ENCODE peak calls at places on chromosome 3, in seven cellular contexts. R is T-helper 9 cell; T is NCI-H2227 treated with DMSO at 0.1 percent for 48 hours; E is stimulated activated effector memory CD8-positive, alpha-beta T cell treated with anti-CD3 and anti-CD28 coated beads, Interleukin-12 subunit alpha, Interleukin-12 subunit beta, amount 100 ng/mL, for 72 hours; X is midbrain; A is ACHN; L is hypothalamus. V is an unnamed sample.

GRCh38 chr3:22988566-22988965 is 214.6 kb upstream of the UBE2E2 start:
- DNase-seq in R (no peak), T (no peak), E (no peak), X (no peak), A (peak; percentile 87), L (no peak), V (no peak)

GRCh38 chr3:43855674-43856299 is 165.0 kb downstream of the ABHD5 start:
- DNase-seq in R (no peak), T (no peak), E (peak; percentile 55), X (peak; percentile 43), A (peak; percentile 67), L (peak; percentile 60), V (no peak)

GRCh38 chr3:52774066-52774713 is 3.2 kb upstream of the ITIH1 start:
- DNase-seq in R (no peak), T (no peak), E (no peak), X (no peak), A (no peak), L (no peak), V (no peak)

GRCh38 chr3:123642182-123642956 is 57.5 kb upstream of the HACD2 start:
- DNase-seq in R (peak; percentile 24), T (peak; percentile 70), E (peak; percentile 78), X (peak; percentile 79), A (peak; percentile 82), L (peak; percentile 66), V (no peak)

GRCh38 chr3:138197058-138197457 is 10.0 kb downstream of the ARMC8 start:
- DNase-seq in R (no peak), T (peak; percentile 5), E (no peak), X (no peak), A (peak; percentile 17), L (peak; percentile 16), V (no peak)

GRCh38 chr3:108001457-108001856 is 89.4 kb downstream of the CD47 start:
- DNase-seq in R (no peak), T (no peak), E (no peak), X (no peak), A (no peak), L (no peak), V (no peak)

GRCh38 chr3:52253314-52254260 is 8.0 kb downstream of the PPM1M start:
- DNase-seq in R (peak; percentile 71), T (no peak), E (peak; percentile 89), X (peak; percentile 9), A (no peak), L (peak; percentile 30), V (peak; percentile 84)

GRCh38 chr3:11074007-11074406 is 80.3 kb upstream of the HRH1 start:
- DNase-seq in R (no peak), T (no peak), E (no peak), X (no peak), A (no peak), L (no peak), V (no peak)

GRCh38 chr3:50611464-50612233 is at the start of gene CISH:
- DNase-seq in R (peak; percentile 90), T (peak; percentile 51), E (peak; percentile 99), X (peak; percentile 87), A (peak; percentile 92), L (peak; percentile 77), V (peak; percentile 99)

GRCh38 chr3:194268659-194269487 is 82.3 kb downstream of the CPN2 start:
- DNase-seq in R (no peak), T (no peak), E (no peak), X (no peak), A (no peak), L (no peak), V (peak; percentile 28)

GRCh38 chr3:73729969-73730440 is 105.3 kb upstream of the PDZRN3 start:
- DNase-seq in R (no peak), T (no peak), E (no peak), X (no peak), A (no peak), L (no peak), V (no peak)

GRCh38 chr3:98602078-98602678 is 8.8 kb upstream of the CPOX start:
- DNase-seq in R (no peak), T (peak; percentile 1), E (no peak), X (peak; percentile 80), A (peak; percentile 47), L (peak; percentile 45), V (no peak)

GRCh38 chr3:172448661-172449467 is 608 bp upstream of the GHSR start:
- DNase-seq in R (no peak), T (no peak), E (no peak), X (no peak), A (no peak), L (no peak), V (no peak)

V was measured in natural killer cell treated with Interleukin-12 subunit alpha and Interleukin-12 subunit beta and Interleukin-15 and Interleukin-18, amount 100 ng/mL, for 72 hours.